ENCODE peak calls at places on chromosomes 16 and 17, in four cellular contexts. J, Y, D and Q are unnamed samples.
A peak's percentile ranks its signal among the peaks of the same experiment; 100 is the strongest.

GRCh38 chr16:85195884-85196816 is 83.9 kb upstream of the CIBAR2 start:
- DNase-seq in J (no peak), D (no peak), Y (no peak), Q (no peak)

GRCh38 chr17:79618383-79619067 is 7.7 kb upstream of the RBFOX3 start:
- DNase-seq in Y (peak; percentile 6), J (no peak), D (no peak), Q (no peak)

GRCh38 chr16:89018605-89019158 is 41.7 kb upstream of the CBFA2T3 start:
- DNase-seq in D (no peak), Y (peak; percentile 59), J (no peak), Q (no peak)

GRCh38 chr17:63697341-63698286 is 2.3 kb downstream of the LIMD2 start:
- DNase-seq in D (peak; percentile 79), J (peak; percentile 13), Y (peak; percentile 94), Q (peak; percentile 85)

GRCh38 chr16:85312642-85313540 is 200.6 kb upstream of the CIBAR2 start:
- DNase-seq in J (no peak), Y (no peak), D (no peak), Q (no peak)

GRCh38 chr16:89422527-89422904 is 67.8 kb downstream of the ANKRD11 start:
- DNase-seq in D (peak; percentile 55), J (no peak), Y (no peak), Q (no peak)

GRCh38 chr16:24138024-24138423 is 118.1 kb upstream of the CACNG3 start:
- DNase-seq in J (no peak), Y (no peak), D (no peak), Q (no peak)

GRCh38 chr16:76226481-76226880 is 50.7 kb upstream of the CNTNAP4 start:
- DNase-seq in Y (no peak), J (no peak), D (no peak), Q (no peak)